ENCODE peak calls at places on chromosomes 5 and 9, in ten cellular contexts. W is endothelial cell; P is D721Med; X is activated T-cell treated with anti-CD3 and anti-CD28 coated beads, Interleukin-2, amount 50 U/mL, for 72 hours; Y is fibroblast of lung; Z is HFFc6; L is coronary artery; K is NCI-H1436 treated with DMSO at 0.1 percent for 48 hours; G is NCI-H1694; V is aorta. J is an unnamed sample.

GRCh38 chr5:62475072-62475471 is 62.5 kb downstream of the IPO11 start:
- DNase-seq in G (no peak), X (no peak), W (no peak), K (no peak), P (no peak), V (peak), Z (peak), Y (peak), L (no peak), J (peak)

GRCh38 chr9:92963831-92964606 is 16.7 kb downstream of the FGD3 start:
- DNase-seq in L (no peak), X (peak), Z (no peak), G (no peak), K (no peak), Y (no peak), P (no peak), V (peak), W (no peak), J (no peak)

GRCh38 chr9:70120834-70121510 is 77.3 kb downstream of the MAMDC2 start:
- DNase-seq in K (no peak), V (peak), G (peak), Z (peak), L (peak), Y (peak), W (no peak), P (no peak), X (no peak), J (peak)

GRCh38 chr5:95029569-95030366 is 255.1 kb downstream of the MCTP1 start:
- DNase-seq in Y (no peak), P (no peak), V (no peak), K (no peak), Z (no peak), X (no peak), W (no peak), L (no peak), G (no peak), J (peak)

GRCh38 chr9:35652829-35653209 is 2.1 kb upstream of the SIT1 start:
- DNase-seq in K (no peak), Y (no peak), P (no peak), V (no peak), L (no peak), Z (no peak), W (no peak), X (no peak), G (no peak), J (no peak)

GRCh38 chr9:137745541-137745991 is 126.8 kb downstream of the EHMT1 start:
- DNase-seq in W (no peak), P (no peak), X (peak), K (no peak), L (no peak), Y (peak), G (no peak), Z (no peak), V (no peak), J (peak)

GRCh38 chr9:33924978-33925797 is 108.2 kb downstream of the UBE2R2 start:
- DNase-seq in K (no peak), Y (peak), W (peak), Z (peak), P (peak), X (peak), V (no peak), G (peak), L (no peak), J (peak)

GRCh38 chr5:14444988-14445387 is 136.6 kb upstream of the OTULINL start:
- DNase-seq in Y (peak), L (no peak), Z (peak), V (no peak), X (no peak), P (no peak), G (no peak), K (no peak), W (no peak), J (peak)

GRCh38 chr5:97422678-97423077 is 239.6 kb upstream of the RIOK2 start:
- DNase-seq in P (no peak), L (no peak), W (no peak), V (no peak), K (no peak), G (no peak), X (no peak), Y (peak), Z (no peak), J (no peak)

J was measured in HT1080.